ENCODE peak calls at places on chromosomes 7 and 10, in four cellular contexts. Y, T, D and O are unnamed samples.
A peak's percentile ranks its signal among the peaks of the same experiment; 100 is the strongest.

GRCh38 chr10:22670796-22671195 is 43.6 kb downstream of the PIP4K2A start:
- DNase-seq in Y (no peak), D (no peak), T (no peak), O (no peak)

GRCh38 chr7:151624246-151624928 is 104.7 kb upstream of the RHEB start:
- DNase-seq in D (no peak), Y (no peak), T (no peak), O (no peak)

GRCh38 chr10:99535764-99536399 is 3.1 kb downstream of the NKX2-3 start:
- DNase-seq in D (no peak), Y (no peak), T (no peak), O (peak; percentile 72)

GRCh38 chr7:6650086-6650485 is 13.0 kb downstream of the ZNF316 start:
- DNase-seq in Y (no peak), T (no peak), D (no peak), O (peak; percentile 46)

GRCh38 chr7:2643386-2644229 is 11.8 kb downstream of the TTYH3 start:
- DNase-seq in T (no peak), Y (no peak), D (no peak), O (peak; percentile 67)

GRCh38 chr10:46297406-46298204 is 10.8 kb downstream of the ANTXRL start:
- DNase-seq in D (peak; percentile 17), Y (no peak), T (no peak), O (peak; percentile 50)

GRCh38 chr10:75976681-75977080 is 545.3 kb downstream of the LRMDA start:
- DNase-seq in Y (no peak), D (no peak), T (no peak), O (no peak)

GRCh38 chr10:48605786-48606529 is 1.1 kb upstream of the ARHGAP22 start:
- DNase-seq in Y (peak; percentile 57), T (no peak), D (no peak), O (peak; percentile 53)

GRCh38 chr10:35316346-35316967 is 19.9 kb upstream of the CCNY start:
- DNase-seq in D (no peak), T (no peak), Y (no peak), O (no peak)

GRCh38 chr7:18566829-18567228 is 71.3 kb downstream of the HDAC9 start:
- DNase-seq in T (no peak), Y (no peak), D (no peak), O (no peak)

GRCh38 chr10:122181055-122181732 is 89.9 kb upstream of the BTBD16 start:
- DNase-seq in D (no peak), Y (no peak), T (no peak), O (no peak)

GRCh38 chr7:12257582-12257981 is 46.5 kb downstream of the TMEM106B start:
- DNase-seq in D (no peak), Y (no peak), T (peak; percentile 7), O (no peak)

GRCh38 chr10:123134915-123135414 is 805 bp upstream of the HMX3 start:
- DNase-seq in Y (no peak), D (no peak), T (no peak), O (no peak)

GRCh38 chr7:117124585-117125220 is 171.4 kb downstream of the ST7 start:
- DNase-seq in T (peak; percentile 95), Y (no peak), D (peak; percentile 89), O (peak; percentile 82)

GRCh38 chr10:3066317-3066931 is 924 bp upstream of the PFKP start:
- DNase-seq in Y (no peak), T (no peak), D (no peak), O (no peak)

GRCh38 chr10:131049051-131049450 is 262.5 kb downstream of the TCERG1L start:
- DNase-seq in T (no peak), D (no peak), Y (no peak), O (no peak)

GRCh38 chr10:123399276-123399839 is 245.2 kb downstream of the BUB3 start:
- DNase-seq in T (no peak), Y (no peak), D (no peak), O (no peak)

GRCh38 chr10:33248638-33249037 is 85.8 kb downstream of the NRP1 start:
- DNase-seq in D (no peak), Y (no peak), T (no peak), O (no peak)

GRCh38 chr10:33155720-33156638 is 178.5 kb downstream of the NRP1 start:
- DNase-seq in T (peak; percentile 99), D (no peak), Y (no peak), O (no peak)

DNA sequence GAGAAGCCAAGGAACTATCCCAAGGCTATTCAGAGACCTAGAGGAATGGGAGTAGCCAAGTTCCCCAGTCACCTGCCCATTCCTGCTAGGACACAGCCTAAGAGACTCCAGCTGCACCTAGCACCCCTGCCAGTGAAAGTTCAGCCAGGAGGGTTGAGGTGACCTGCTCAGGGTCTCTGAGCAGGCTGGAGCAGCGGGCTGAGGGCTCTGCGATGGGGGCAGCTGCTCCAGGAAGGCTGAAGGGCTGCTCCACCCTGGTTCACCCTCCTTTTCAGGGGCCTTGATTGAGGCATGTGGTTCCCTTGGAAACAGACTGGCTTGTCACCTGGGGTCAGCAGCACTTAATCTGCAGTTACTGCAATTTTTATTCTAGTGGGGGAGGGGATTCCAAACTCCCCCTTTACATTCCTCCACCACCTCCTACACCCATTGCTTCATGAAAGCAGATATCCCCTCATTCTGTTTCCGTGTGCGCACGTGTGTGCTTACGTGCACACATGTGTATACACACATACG is 85.3 kb upstream of the UNC5B start:
- DNase-seq in Y (no peak), T (no peak), D (no peak), O (no peak)
- H3K27me3 ChIP-seq in Y (no peaks in the 10 kb centered on the region), T (peaks cover 42% of the 10 kb centered on the region), D (peaks cover 36% of the 10 kb centered on the region), O (no peaks in the 10 kb centered on the region)

GRCh38 chr7:34755008-34755407 is 97.0 kb downstream of the NPSR1 start:
- DNase-seq in T (no peak), Y (no peak), D (no peak), O (no peak)
- TF ChIP-seq EP300 in T (no peak), Y (no peak), D (no peak), O (no peak)

GRCh38 chr7:10083766-10084165 is 889.9 kb upstream of the PHF14 start:
- DNase-seq in Y (no peak), T (no peak), D (no peak), O (no peak)

GRCh38 chr7:10085231-10085630 is 888.4 kb upstream of the PHF14 start:
- DNase-seq in Y (no peak), D (no peak), T (no peak), O (no peak)

GRCh38 chr7:10079572-10079971 is 894.1 kb upstream of the PHF14 start:
- DNase-seq in Y (no peak), T (no peak), D (no peak), O (no peak)

DNA sequence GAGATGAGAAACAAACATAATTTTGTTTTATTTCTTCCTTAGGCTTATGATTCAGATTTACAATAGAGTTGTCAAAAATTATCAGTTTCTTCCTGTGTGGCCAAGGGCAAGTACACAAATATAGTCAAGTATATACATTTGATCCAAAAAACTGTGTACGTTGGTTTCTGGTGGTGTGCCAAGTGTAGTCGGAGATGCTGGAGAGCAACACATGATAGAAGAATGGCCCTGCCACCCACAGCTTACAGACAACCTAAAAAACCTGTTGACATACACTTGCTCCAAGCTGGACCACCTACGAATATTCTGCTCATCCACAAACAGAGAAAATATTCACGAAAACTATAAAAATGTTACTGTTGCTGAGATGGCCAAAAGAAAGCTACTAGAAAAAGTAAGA is 890.8 kb upstream of the PHF14 start:
- DNase-seq in Y (no peak), D (no peak), T (no peak), O (no peak)
- H3K27me3 ChIP-seq in Y (no peaks in the 10 kb centered on the region), D (no peaks in the 10 kb centered on the region), T (no peaks in the 10 kb centered on the region), O (no peaks in the 10 kb centered on the region)

DNA sequence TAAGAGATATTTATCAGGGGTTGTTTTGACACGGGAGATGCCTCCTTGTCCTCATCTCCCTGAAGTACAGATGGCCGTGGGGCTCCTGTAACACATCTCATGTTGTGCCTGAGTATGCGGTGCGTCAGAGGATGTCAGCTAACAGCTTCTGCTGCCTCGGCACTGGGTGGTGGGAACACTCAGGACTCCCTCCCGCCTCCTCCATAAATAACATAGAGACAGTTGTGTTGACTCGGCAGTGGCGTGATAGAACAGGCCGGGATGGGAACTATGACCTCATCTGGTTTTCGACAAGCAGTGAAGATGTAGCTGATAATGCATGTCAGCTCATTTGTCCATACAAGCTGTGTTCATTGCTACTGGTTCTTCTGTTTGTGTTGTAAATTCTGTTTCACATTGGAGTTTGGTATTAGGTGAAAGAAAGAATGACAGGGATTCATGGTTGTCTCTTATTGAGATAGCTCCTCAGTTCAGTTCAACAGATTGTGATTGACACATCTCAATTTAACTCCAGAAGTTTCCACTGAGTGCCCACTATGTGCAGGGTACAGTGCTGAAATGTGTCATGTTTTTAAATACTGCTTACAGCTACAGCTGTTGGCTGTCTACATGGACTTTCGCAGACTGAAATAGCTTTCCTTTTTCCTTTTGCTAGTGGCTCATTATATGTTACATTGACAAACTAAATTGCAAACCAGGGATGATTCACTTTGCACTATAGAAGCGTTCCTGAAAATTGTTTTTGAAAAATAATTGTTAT is 87.4 kb downstream of the CHN2 start:
- DNase-seq in Y (no peak), T (peak; percentile 51), D (no peak), O (peak; percentile 69)
- TF ChIP-seq EP300 in Y (no peak), T (no peak), D (no peak), O (no peak)

GRCh38 chr7:105940111-105940510 is 23.0 kb upstream of the CDHR3 start:
- DNase-seq in D (no peak), T (peak; percentile 81), Y (no peak), O (no peak)
- H3K27me3 ChIP-seq in D (no peaks in the 10 kb centered on the region), T (no peaks in the 10 kb centered on the region), Y (no peaks in the 10 kb centered on the region), O (no peaks in the 10 kb centered on the region)

GRCh38 chr7:17207220-17207619 is 91.2 kb upstream of the AHR start:
- DNase-seq in T (peak; percentile 64), Y (no peak), D (no peak), O (no peak)
- TF ChIP-seq EP300 in T (no peak), Y (no peak), D (no peak), O (no peak)

DNA sequence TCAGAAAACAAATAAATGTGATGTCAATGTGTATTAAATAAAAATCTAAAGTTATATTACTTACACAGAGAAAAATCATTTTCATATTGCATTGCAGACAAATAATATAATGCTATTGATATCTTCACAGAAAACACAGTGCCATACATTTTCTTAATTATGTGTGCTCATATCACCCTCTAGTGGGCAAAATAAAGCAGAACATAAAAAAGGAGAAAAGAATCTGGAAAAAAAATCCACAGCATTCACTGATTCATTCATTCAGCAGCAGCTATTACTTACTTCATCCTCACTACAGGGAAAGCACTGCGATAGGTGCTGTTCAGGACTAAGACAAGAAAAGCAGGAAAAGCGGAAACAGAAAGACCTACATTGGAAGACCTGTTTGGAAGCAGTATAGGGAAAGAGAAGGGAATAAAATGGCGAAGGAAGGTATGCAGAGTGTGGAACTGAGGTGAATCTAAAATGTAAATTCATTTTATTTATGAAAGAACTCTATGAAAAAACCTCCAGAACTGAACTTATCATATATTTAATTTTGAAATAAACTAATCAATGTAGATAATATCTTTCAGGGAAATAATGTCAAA is 73.2 kb downstream of the POT1 start:
- DNase-seq in T (peak; percentile 37), Y (no peak), D (no peak), O (no peak)
- H3K27me3 ChIP-seq in T (no peaks in the 10 kb centered on the region), Y (no peaks in the 10 kb centered on the region), D (no peaks in the 10 kb centered on the region), O (no peaks in the 10 kb centered on the region)

DNA sequence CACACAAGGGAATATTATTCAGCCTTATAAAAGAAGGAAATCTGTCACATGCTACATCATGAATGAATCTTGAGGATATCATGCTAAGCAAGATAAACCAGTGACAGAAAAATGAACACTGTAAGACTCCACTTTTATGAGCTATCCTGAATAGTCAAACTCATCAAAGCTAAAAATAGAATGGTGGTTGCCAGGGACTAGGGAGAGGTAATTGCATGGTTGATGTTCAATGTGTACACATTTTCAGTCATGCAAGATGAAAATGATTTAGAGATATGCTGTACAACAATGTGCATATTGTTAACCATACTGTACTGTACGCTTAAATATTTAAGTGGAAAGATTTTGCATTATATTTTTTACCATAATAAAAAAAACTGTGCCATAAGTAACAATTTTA is 1349.1 kb downstream of the XPNPEP1 start:
- DNase-seq in Y (no peak), D (no peak), T (no peak), O (no peak)
- TF ChIP-seq EP300 in Y (no peak), D (no peak), T (no peak), O (no peak)